ENCODE peak calls at places on chromosomes 13 and 19, in five cellular contexts. H is pancreas, M is right lobe of liver, Q is tibial nerve, T is esophagus squamous epithelium. E is an unnamed sample. For H3K9me3 and H3K4me1, the result is how much of the 10 kb centered on the place peaks cover.

GRCh38 chr13:87057807-87058520 is 613.2 kb upstream of the SLITRK5 start:
- DNase-seq in H (no peak), M (no peak), Q (no peak), T (no peak), E (no peak)

GRCh38 chr13:105139380-105140285 is 1395.8 kb downstream of the EFNB2 start:
- DNase-seq in H (no peak), M (peak), Q (peak), T (peak), E (peak)

GRCh38 chr13:76349700-76350099 is 536.5 kb downstream of the KCTD12 start:
- DNase-seq in H (no peak), M (no peak), Q (no peak), T (no peak), E (no peak)

GRCh38 chr13:28659611-28659970 is 661 bp downstream of the POMP start:
- DNase-seq in H (no peak), M (no peak), Q (no peak), T (no peak), E (no peak)

GRCh38 chr13:102405499-102406079 is 3.7 kb upstream of the FGF14 start:
- DNase-seq in H (no peak), M (no peak), Q (no peak), T (no peak), E (no peak)

GRCh38 chr13:113421673-113422270 is 31.5 kb downstream of the ADPRHL1 start:
- DNase-seq in H (no peak), M (no peak), Q (peak), T (no peak), E (peak)

GRCh38 chr13:51697181-51697580 is 106.8 kb downstream of the DHRS12 start:
- DNase-seq in H (no peak), M (no peak), Q (no peak), T (no peak), E (no peak)

GRCh38 chr13:50006426-50007135 is 8.7 kb upstream of the KCNRG start:
- DNase-seq in H (no peak), M (no peak), Q (no peak), T (no peak), E (no peak)

GRCh38 chr13:101289764-101290163 is 126.5 kb downstream of the NALCN start:
- DNase-seq in H (peak), M (no peak), Q (no peak), T (no peak), E (peak)

GRCh38 chr19:53977429-53977990 is 13.9 kb upstream of the CACNG6 start:
- DNase-seq in H (peak), M (peak), Q (peak), T (no peak), E (peak)

GRCh38 chr19:38812841-38813320 is at the start of gene LGALS4:
- DNase-seq in H (peak), M (peak), Q (no peak), T (no peak), E (no peak)

GRCh38 chr13:113211774-113212173 is 2.4 kb downstream of the CUL4A start:
- DNase-seq in H (no peak), M (no peak), Q (no peak), T (no peak), E (no peak)

GRCh38 chr19:10339380-10339960 is at the start of gene ICAM3:
- DNase-seq in H (no peak), M (no peak), Q (no peak), T (no peak), E (no peak)

GRCh38 chr13:87779451-87779850 is 108.3 kb downstream of the SLITRK5 start:
- DNase-seq in H (no peak), M (no peak), Q (no peak), T (no peak), E (no peak)

GRCh38 chr13:51451134-51451466 is 1.7 kb downstream of the INTS6 start:
- DNase-seq in H (no peak), M (no peak), Q (no peak), T (no peak), E (no peak)

GRCh38 chr19:14441041-14441938 is 8.2 kb downstream of the PKN1 start:
- DNase-seq in H (no peak), M (no peak), Q (no peak), T (no peak), E (no peak)

GRCh38 chr19:2261438-2262172 is 5.4 kb upstream of the JSRP1 start:
- DNase-seq in H (no peak), M (no peak), Q (peak), T (no peak), E (no peak)

GRCh38 chr19:5983367-5983955 is 5.5 kb upstream of the RANBP3 start:
- DNase-seq in H (no peak), M (no peak), Q (no peak), T (no peak), E (no peak)

GRCh38 chr19:43316591-43317319 is 36.7 kb upstream of the CD177 start:
- DNase-seq in H (no peak), M (no peak), Q (no peak), T (no peak), E (peak)

GRCh38 chr13:51793570-51794273 is 10.2 kb downstream of the DHRS12 start:
- DNase-seq in H (peak), M (no peak), Q (no peak), T (no peak), E (peak)

GRCh38 chr13:52156724-52157251 is 2.6 kb downstream of the NEK3 start:
- DNase-seq in H (no peak), M (no peak), Q (no peak), T (no peak), E (no peak)

GRCh38 chr13:21672811-21673591 is 2.1 kb downstream of the FGF9 start:
- DNase-seq in H (peak), M (no peak), Q (no peak), T (no peak), E (no peak)

GRCh38 chr13:57740719-57741118 is 109.2 kb downstream of the PCDH17 start:
- DNase-seq in H (no peak), M (no peak), Q (no peak), T (no peak), E (no peak)

GRCh38 chr19:18696023-18696422 is 12.5 kb downstream of the CRTC1 start:
- DNase-seq in H (no peak), M (no peak), Q (no peak), T (no peak), E (no peak)

GRCh38 chr19:32812571-32812970 is 57.0 kb downstream of the SLC7A9 start:
- DNase-seq in H (no peak), M (no peak), Q (no peak), T (no peak), E (no peak)

GRCh38 chr19:3788991-3789778 is 3.0 kb upstream of the MATK start:
- DNase-seq in H (no peak), M (no peak), Q (no peak), T (no peak), E (no peak)

GRCh38 chr13:100630564-100630963 is 42.0 kb upstream of the GGACT start:
- DNase-seq in H (no peak), M (no peak), Q (no peak), T (no peak), E (no peak)

GRCh38 chr19:18109731-18110671 is 12.4 kb downstream of the MAST3 start:
- DNase-seq in H (peak), M (peak), Q (no peak), T (no peak), E (no peak)

GRCh38 chr13:91346848-91347211 is 657 bp upstream of the MIR17HG start:
- DNase-seq in H (peak), M (peak), Q (no peak), T (no peak), E (no peak)

GRCh38 chr13:25902946-25903345 is 148.9 kb downstream of the SHISA2 start:
- DNase-seq in H (no peak), M (no peak), Q (no peak), T (no peak), E (no peak)

GRCh38 chr13:77026255-77026782 is 640 bp downstream of the FBXL3 start:
- DNase-seq in H (peak), M (peak), Q (peak), T (peak), E (peak)

GRCh38 chr13:70960841-70961443 is 852.7 kb upstream of the KLHL1 start:
- DNase-seq in H (no peak), M (no peak), Q (peak), T (no peak), E (no peak)

DNA sequence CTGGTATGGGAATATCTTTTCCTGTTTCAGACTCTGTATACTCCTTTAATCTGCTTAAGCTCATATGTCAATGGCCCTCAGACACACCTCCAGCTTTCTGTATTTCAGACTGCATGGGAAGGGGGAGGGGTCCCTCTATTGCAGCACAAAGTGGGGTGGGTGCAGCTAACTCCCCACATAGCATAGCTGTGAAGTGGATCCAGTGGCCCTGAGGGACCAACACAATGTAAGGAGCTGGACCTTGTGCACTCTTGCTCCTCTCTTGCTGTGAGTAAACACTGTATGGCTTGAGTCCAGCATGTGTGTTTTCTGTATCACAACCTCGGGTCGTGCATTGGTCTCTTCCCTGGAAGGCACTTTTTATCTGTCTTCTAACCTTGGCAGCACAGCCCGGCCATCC is 669.9 kb downstream of the PCDH9 start:
- DNase-seq in H (no peak), M (no peak), Q (no peak), T (no peak), E (no peak)
- H3K9me3 ChIP-seq in H (under half), M (under half), Q (under half), T (under half), E (under half)

GRCh38 chr19:29393915-29394460 is 131.8 kb upstream of the VSTM2B start:
- DNase-seq in H (no peak), M (no peak), Q (no peak), T (no peak), E (no peak)
- H3K27ac ChIP-seq in H (no peak), M (no peak), Q (no peak), T (no peak), E (no peak)

GRCh38 chr13:97235549-97236206 is 13.5 kb downstream of the MBNL2 start:
- DNase-seq in H (no peak), M (no peak), Q (no peak), T (no peak), E (no peak)

GRCh38 chr13:97234236-97234635 is 12.1 kb downstream of the MBNL2 start:
- DNase-seq in H (no peak), M (no peak), Q (no peak), T (no peak), E (no peak)

GRCh38 chr13:97231832-97232201 is 9.7 kb downstream of the MBNL2 start:
- DNase-seq in H (no peak), M (no peak), Q (no peak), T (no peak), E (no peak)

GRCh38 chr13:97234742-97235141 is 12.6 kb downstream of the MBNL2 start:
- DNase-seq in H (no peak), M (no peak), Q (no peak), T (no peak), E (no peak)

GRCh38 chr13:97233499-97233898 is 11.4 kb downstream of the MBNL2 start:
- DNase-seq in H (no peak), M (no peak), Q (no peak), T (no peak), E (no peak)
- H3K4me1 ChIP-seq in H (under half), M (half or more), Q (half or more), T (under half), E (under half)

GRCh38 chr19:52369463-52370340 is at the start of gene ZNF880:
- DNase-seq in H (peak), M (peak), Q (peak), T (peak), E (peak)

GRCh38 chr19:52366414-52366824 is 3.3 kb upstream of the ZNF880 start:
- DNase-seq in H (no peak), M (no peak), Q (no peak), T (no peak), E (no peak)

DNA sequence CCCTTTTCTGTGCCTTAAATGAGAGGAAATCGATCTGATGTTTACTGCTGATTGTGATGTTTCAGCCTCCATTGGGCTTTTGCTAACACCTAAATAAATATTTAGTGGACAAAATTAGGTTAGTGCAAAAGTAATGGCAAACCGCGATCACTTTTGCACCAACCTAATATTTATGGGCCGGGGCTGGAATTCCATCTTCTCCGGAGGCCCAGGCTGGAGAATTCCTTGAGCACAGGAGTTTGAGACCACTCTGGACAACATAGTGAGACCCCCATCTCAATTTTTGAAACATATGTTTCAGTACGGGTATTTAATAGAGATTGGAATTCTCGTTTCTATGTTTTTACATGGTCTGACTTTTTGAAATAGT is 603 bp downstream of the ZNF880 start:
- DNase-seq in H (no peak), M (no peak), Q (no peak), T (no peak), E (no peak)
- H3K9me3 ChIP-seq in H (under half), M (under half), Q (half or more), T (under half), E (under half)

DNA sequence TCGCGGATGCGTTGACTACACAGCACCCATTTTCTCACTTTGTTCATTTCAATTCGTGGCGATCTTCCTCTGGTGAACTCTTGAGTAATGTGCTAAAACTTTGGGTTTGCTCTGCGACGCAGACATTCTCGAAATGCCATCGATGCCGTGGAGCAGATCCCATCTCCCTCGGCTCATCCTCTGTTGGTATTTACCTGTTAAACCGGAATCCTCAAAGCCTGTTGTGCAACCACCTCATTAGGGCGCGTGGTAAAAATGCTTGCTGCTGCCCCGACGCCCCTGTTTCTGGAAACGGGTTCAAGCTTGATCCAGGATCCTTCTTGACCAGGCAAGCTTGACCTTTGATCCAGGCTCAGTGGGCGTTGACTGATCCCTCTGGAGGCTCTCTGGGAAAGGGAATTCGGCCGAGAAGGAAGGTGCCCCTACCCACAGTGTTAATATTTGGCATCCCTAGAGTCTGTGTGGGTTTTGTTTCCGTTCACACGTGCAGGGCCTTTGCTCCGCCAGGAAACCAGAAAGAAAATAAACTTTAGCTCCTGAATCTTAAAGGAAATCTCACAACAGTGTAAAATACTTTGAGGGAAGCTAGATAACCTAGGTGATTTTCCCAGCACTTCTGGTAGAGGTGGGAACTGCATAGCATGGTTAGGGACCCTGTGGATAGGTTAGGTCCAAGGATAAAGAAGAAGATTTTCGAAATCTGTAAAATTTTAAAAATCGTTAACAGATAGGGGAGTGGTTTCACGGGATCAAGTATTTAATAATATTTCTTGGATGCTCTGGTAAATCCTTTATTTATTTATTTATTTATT is 1.0 kb downstream of the LSM14A start:
- DNase-seq in H (peak), M (peak), Q (peak), T (no peak), E (no peak)
- H3K27ac ChIP-seq in H (peak), M (peak), Q (peak), T (peak), E (peak)

E was measured in SJSA1.